ENCODE peak calls at places on chromosomes 6 and 20, in seven cellular contexts. G is A549, A is IMR-90, Y is GM12878, J is HepG2, E is H1, F is K562. I is an unnamed sample.
A peak's percentile ranks its signal among the peaks of the same experiment; 100 is the strongest.

GRCh38 chr6:19669206-19669605 is 168.0 kb upstream of the ID4 start:
- DNase-seq in G (no peak), A (no peak), Y (no peak), J (no peak), E (no peak), F (no peak), I (no peak)

GRCh38 chr6:112331306-112331705 is 15.8 kb upstream of the RFPL4B start:
- DNase-seq in G (no peak), A (no peak), Y (no peak), J (no peak), E (no peak), F (no peak), I (no peak)

GRCh38 chr6:24802271-24803059 is 3.7 kb upstream of the ARMH2 start:
- DNase-seq in G (no peak), A (peak; percentile 48), Y (no peak), J (peak; percentile 61), E (no peak), F (no peak), I (no peak)

GRCh38 chr6:45667766-45668165 is 290.0 kb upstream of the SUPT3H start:
- DNase-seq in G (no peak), A (no peak), Y (no peak), J (no peak), E (no peak), F (no peak), I (no peak)

GRCh38 chr6:77880501-77880900 is 227.7 kb downstream of the MEI4 start:
- DNase-seq in G (no peak), A (no peak), Y (no peak), J (peak; percentile 73), E (no peak), F (no peak), I (peak; percentile 10)

GRCh38 chr6:89409461-89410035 is 2.5 kb downstream of the RRAGD start:
- DNase-seq in G (no peak), A (no peak), Y (no peak), J (no peak), E (no peak), F (no peak), I (no peak)

GRCh38 chr6:14945461-14946210 is 300.2 kb upstream of the JARID2 start:
- DNase-seq in G (no peak), A (no peak), Y (no peak), J (no peak), E (no peak), F (no peak), I (no peak)

GRCh38 chr6:65116326-65116725 is 590.7 kb downstream of the EYS start:
- DNase-seq in G (no peak), A (no peak), Y (no peak), J (no peak), E (no peak), F (no peak), I (no peak)

GRCh38 chr6:125095501-125096301 is 57.9 kb upstream of the TPD52L1 start:
- DNase-seq in G (no peak), A (peak; percentile 76), Y (no peak), J (no peak), E (no peak), F (no peak), I (no peak)

GRCh38 chr6:135493218-135493961 is 4.2 kb downstream of the AHI1 start:
- DNase-seq in G (no peak), A (peak; percentile 35), Y (no peak), J (no peak), E (no peak), F (no peak), I (no peak)

GRCh38 chr6:163170294-163170883 is 244.1 kb upstream of the QKI start:
- DNase-seq in G (peak; percentile 27), A (no peak), Y (no peak), J (no peak), E (peak; percentile 73), F (peak; percentile 65), I (no peak)

GRCh38 chr20:51740838-51741237 is 27.4 kb downstream of the ATP9A start:
- DNase-seq in G (no peak), A (no peak), Y (no peak), J (no peak), E (no peak), F (no peak), I (no peak)

GRCh38 chr6:163416640-163417253 is 2.2 kb downstream of the QKI start:
- DNase-seq in G (peak; percentile 26), A (peak; percentile 87), Y (no peak), J (peak; percentile 88), E (no peak), F (peak; percentile 79), I (peak; percentile 33)

GRCh38 chr6:161434921-161435411 is 161.1 kb upstream of the AGPAT4 start:
- DNase-seq in G (no peak), A (peak; percentile 95), Y (no peak), J (no peak), E (no peak), F (no peak), I (no peak)

GRCh38 chr6:24743265-24743943 is 24.4 kb upstream of the C6orf62 start:
- DNase-seq in G (peak; percentile 82), A (peak; percentile 98), Y (peak; percentile 81), J (no peak), E (no peak), F (peak; percentile 56), I (peak; percentile 76)

GRCh38 chr6:137494281-137494966 is at the start of gene OLIG3:
- DNase-seq in G (no peak), A (no peak), Y (no peak), J (no peak), E (peak; percentile 67), F (no peak), I (no peak)

GRCh38 chr20:12535770-12536169 is 473.0 kb upstream of the SPTLC3 start:
- DNase-seq in G (no peak), A (no peak), Y (no peak), J (no peak), E (no peak), F (no peak), I (no peak)

GRCh38 chr20:61531553-61532345 is 279.7 kb downstream of the CDH4 start:
- DNase-seq in G (no peak), A (peak; percentile 46), Y (no peak), J (no peak), E (no peak), F (peak; percentile 23), I (no peak)

GRCh38 chr20:20362774-20363435 is 5.0 kb upstream of the INSM1 start:
- DNase-seq in G (no peak), A (no peak), Y (no peak), J (no peak), E (peak; percentile 65), F (no peak), I (no peak)

GRCh38 chr6:124073021-124073420 is 269.4 kb downstream of the NKAIN2 start:
- DNase-seq in G (no peak), A (no peak), Y (no peak), J (no peak), E (no peak), F (no peak), I (no peak)

GRCh38 chr20:51886891-51887608 is 84.7 kb upstream of the SALL4 start:
- DNase-seq in G (no peak), A (no peak), Y (no peak), J (no peak), E (no peak), F (no peak), I (no peak)

GRCh38 chr6:5422321-5422915 is 161.1 kb downstream of the FARS2 start:
- DNase-seq in G (no peak), A (peak; percentile 62), Y (no peak), J (peak; percentile 34), E (peak; percentile 57), F (peak; percentile 30), I (peak; percentile 7)

GRCh38 chr20:63477061-63477616 is 4.7 kb upstream of the KCNQ2 start:
- DNase-seq in G (no peak), A (no peak), Y (no peak), J (no peak), E (no peak), F (no peak), I (no peak)

GRCh38 chr20:1893721-1894470 is 1.3 kb upstream of the SIRPA start:
- DNase-seq in G (no peak), A (no peak), Y (no peak), J (peak; percentile 53), E (peak; percentile 79), F (no peak), I (peak; percentile 4)

GRCh38 chr6:108557494-108558371 is 3.0 kb upstream of the FOXO3 start:
- DNase-seq in G (no peak), A (peak; percentile 62), Y (no peak), J (peak; percentile 15), E (peak; percentile 88), F (peak; percentile 78), I (no peak)
- TF ChIP-seq CEBPB in G (no peak), A (no peak), Y (no peak), J (no peak), E (no peak), F (no peak), I (no peak)

GRCh38 chr20:32450484-32451061 is 92.4 kb downstream of the ASXL1 start:
- DNase-seq in G (no peak), A (no peak), Y (no peak), J (no peak), E (no peak), F (no peak), I (no peak)
- H3K4me1 ChIP-seq in G (no peaks in the 10 kb centered on the region), A (no peaks in the 10 kb centered on the region), Y (no peaks in the 10 kb centered on the region), J (peaks cover 2% of the 10 kb centered on the region), E (no peaks in the 10 kb centered on the region), F (no peaks in the 10 kb centered on the region), I (no peaks in the 10 kb centered on the region)

DNA sequence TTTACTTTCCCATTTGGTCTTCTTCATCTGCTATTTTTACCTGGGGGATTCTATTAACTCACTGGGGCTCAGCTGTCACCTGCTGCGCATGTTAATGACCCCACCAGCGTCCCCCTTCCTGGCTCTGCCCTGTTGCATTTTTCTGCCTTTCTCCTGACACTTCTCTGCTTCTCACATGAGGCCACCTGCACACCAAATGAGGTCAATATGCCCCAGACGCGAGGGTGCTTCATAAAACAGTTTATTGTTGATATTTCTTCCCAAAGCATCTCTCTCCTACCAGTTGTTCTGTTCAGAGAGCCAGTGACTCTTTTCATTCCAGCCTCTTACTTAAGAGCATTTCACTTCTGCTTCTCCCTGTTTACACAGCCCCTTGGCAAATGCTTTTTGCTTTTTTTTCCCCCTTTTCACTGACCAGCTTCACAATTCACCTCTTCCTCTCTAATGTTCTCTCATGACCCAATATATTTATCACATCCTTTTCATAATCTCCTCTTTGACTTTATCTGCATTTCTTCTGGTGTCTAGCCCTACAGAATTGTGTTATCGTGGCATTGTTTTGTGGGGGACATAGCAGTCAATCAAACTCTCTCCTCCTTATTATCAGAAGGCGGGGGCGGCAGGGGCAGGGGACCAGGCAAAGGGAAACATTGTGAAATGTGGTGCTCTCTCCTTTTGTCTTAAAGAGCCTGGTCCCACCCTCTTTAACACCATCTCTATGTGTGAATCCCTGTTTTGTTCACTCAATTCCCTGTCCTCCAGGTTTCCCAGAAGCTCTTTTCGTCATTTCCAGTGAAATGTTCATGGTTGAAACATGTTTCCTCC is 545.8 kb upstream of the CITED2 start:
- DNase-seq in G (no peak), A (no peak), Y (no peak), J (no peak), E (no peak), F (no peak), I (no peak)
- TF ChIP-seq CEBPB in G (no peak), A (no peak), Y (no peak), J (no peak), E (no peak), F (no peak), I (no peak)

GRCh38 chr6:33779305-33779704 is 9.6 kb downstream of the LEMD2 start:
- DNase-seq in G (no peak), A (no peak), Y (no peak), J (no peak), E (no peak), F (peak; percentile 27), I (no peak)
- H3K4me1 ChIP-seq in G (peaks cover 24% of the 10 kb centered on the region), A (peaks cover 14% of the 10 kb centered on the region), Y (no peaks in the 10 kb centered on the region), J (no peaks in the 10 kb centered on the region), E (peaks cover 39% of the 10 kb centered on the region), F (no peaks in the 10 kb centered on the region), I (peaks cover 41% of the 10 kb centered on the region)

GRCh38 chr6:160297310-160297709 is 38.7 kb upstream of the SLC22A2 start:
- DNase-seq in G (no peak), A (no peak), Y (no peak), J (peak; percentile 14), E (no peak), F (no peak), I (no peak)
- TF ChIP-seq CEBPB in G (no peak), A (no peak), Y (no peak), J (no peak), E (no peak), F (no peak), I (no peak)